ENCODE peak calls at places on chromosomes 7 and 10, in six cellular contexts. F is activated T-cell treated with anti-CD3 and anti-CD28 coated beads for 1 hour, M is pancreas, J is dorsolateral prefrontal cortex, H is NCI-H2029 treated with DMSO at 0.1 percent for 48 hours, U is HT1080. A is an unnamed sample.

GRCh38 chr7:155917836-155918385 is 105.6 kb upstream of the SHH start:
- DNase-seq in F (no peak), M (no peak), J (no peak), H (no peak), U (no peak), A (no peak)

GRCh38 chr10:116767235-116767634 is 24.9 kb upstream of the HSPA12A start:
- DNase-seq in F (no peak), M (no peak), J (no peak), H (no peak), U (no peak), A (no peak)

GRCh38 chr7:96426027-96426426 is 104.1 kb upstream of the SLC25A13 start:
- DNase-seq in F (no peak), M (no peak), J (no peak), H (no peak), U (peak; percentile 33), A (no peak)

GRCh38 chr7:154436560-154436959 is 384.4 kb downstream of the DPP6 start:
- DNase-seq in F (no peak), M (no peak), J (no peak), H (no peak), U (no peak), A (no peak)

GRCh38 chr7:159031135-159031701 is 113.4 kb downstream of the VIPR2 start:
- DNase-seq in F (no peak), M (no peak), J (no peak), H (no peak), U (no peak), A (peak; percentile 3)

GRCh38 chr7:2639994-2640830 is 8.4 kb downstream of the TTYH3 start:
- DNase-seq in F (no peak), M (peak; percentile 67), J (no peak), H (peak; percentile 33), U (no peak), A (peak; percentile 51)

GRCh38 chr10:78986419-78986818 is 82.3 kb upstream of the ZMIZ1 start:
- DNase-seq in F (no peak), M (no peak), J (no peak), H (no peak), U (no peak), A (no peak)

GRCh38 chr10:27784272-27784671 is 38.7 kb upstream of the MKX start:
- DNase-seq in F (no peak), M (no peak), J (no peak), H (no peak), U (no peak), A (no peak)

GRCh38 chr7:28052933-28053332 is 127.7 kb downstream of the JAZF1 start:
- DNase-seq in F (no peak), M (no peak), J (no peak), H (no peak), U (peak; percentile 78), A (no peak)

GRCh38 chr7:96973986-96974385 is 31.4 kb upstream of the DLX6 start:
- DNase-seq in F (no peak), M (no peak), J (no peak), H (no peak), U (peak; percentile 36), A (no peak)

GRCh38 chr10:63819753-63820347 is 298.6 kb downstream of the REEP3 start:
- DNase-seq in F (no peak), M (peak; percentile 62), J (peak; percentile 68), H (no peak), U (peak; percentile 34), A (peak; percentile 50)

GRCh38 chr10:48523212-48523819 is 81.6 kb downstream of the ARHGAP22 start:
- DNase-seq in F (no peak), M (peak; percentile 41), J (no peak), H (no peak), U (no peak), A (no peak)

GRCh38 chr10:4260483-4260882 is 475.5 kb upstream of the KLF6 start:
- DNase-seq in F (no peak), M (no peak), J (no peak), H (no peak), U (no peak), A (no peak)

GRCh38 chr7:38880454-38880853 is 28.5 kb downstream of the VPS41 start:
- DNase-seq in F (no peak), M (no peak), J (no peak), H (no peak), U (no peak), A (no peak)

GRCh38 chr7:51127618-51127904 is 189.0 kb downstream of the COBL start:
- DNase-seq in F (no peak), M (no peak), J (no peak), H (no peak), U (no peak), A (no peak)

GRCh38 chr10:21021843-21022594 is 124.9 kb upstream of the NEBL start:
- DNase-seq in F (no peak), M (no peak), J (no peak), H (no peak), U (no peak), A (no peak)

GRCh38 chr10:123624086-123624485 is 42.1 kb upstream of the GPR26 start:
- DNase-seq in F (no peak), M (no peak), J (no peak), H (no peak), U (no peak), A (no peak)

GRCh38 chr7:6530626-6531491 is 20.4 kb downstream of the GRID2IP start:
- DNase-seq in F (peak; percentile 62), M (no peak), J (no peak), H (no peak), U (no peak), A (no peak)

GRCh38 chr10:88728107-88728763 is 22.2 kb downstream of the LIPK start:
- DNase-seq in F (no peak), M (peak; percentile 39), J (no peak), H (no peak), U (no peak), A (no peak)

GRCh38 chr10:126240483-126240882 is 147.8 kb downstream of the ADAM12 start:
- DNase-seq in F (no peak), M (no peak), J (peak; percentile 65), H (peak; percentile 31), U (no peak), A (no peak)

GRCh38 chr10:11488126-11488525 is 123.3 kb downstream of the USP6NL start:
- DNase-seq in F (no peak), M (no peak), J (no peak), H (no peak), U (no peak), A (no peak)

GRCh38 chr10:112185959-112186358 is 2.4 kb upstream of the GPAM start:
- DNase-seq in F (no peak), M (no peak), J (no peak), H (no peak), U (no peak), A (no peak)

GRCh38 chr10:51321968-51322367 is 247.7 kb downstream of the PRKG1 start:
- DNase-seq in F (no peak), M (no peak), J (no peak), H (no peak), U (no peak), A (no peak)

GRCh38 chr7:34155225-34155908 is 250.0 kb downstream of the BMPER start:
- DNase-seq in F (no peak), M (no peak), J (no peak), H (no peak), U (peak; percentile 90), A (no peak)

GRCh38 chr7:152145853-152146466 is 120.5 kb downstream of the GALNT11 start:
- DNase-seq in F (no peak), M (no peak), J (no peak), H (peak; percentile 27), U (peak; percentile 36), A (peak; percentile 38)

GRCh38 chr7:69708857-69709256 is 110.6 kb downstream of the AUTS2 start:
- DNase-seq in F (no peak), M (no peak), J (no peak), H (peak; percentile 66), U (no peak), A (no peak)

GRCh38 chr7:11331128-11332102 is 357.7 kb downstream of the PHF14 start:
- DNase-seq in F (no peak), M (no peak), J (no peak), H (no peak), U (peak; percentile 21), A (no peak)

GRCh38 chr10:110841767-110842267 is 29.9 kb upstream of the PDCD4 start:
- DNase-seq in F (no peak), M (no peak), J (no peak), H (no peak), U (no peak), A (no peak)

GRCh38 chr7:77580762-77581350 is 43.8 kb downstream of the PTPN12 start:
- DNase-seq in F (no peak), M (no peak), J (no peak), H (peak; percentile 47), U (no peak), A (no peak)

GRCh38 chr7:101169838-101170531 is 4.6 kb upstream of the VGF start:
- DNase-seq in F (peak; percentile 74), M (peak; percentile 78), J (peak; percentile 63), H (no peak), U (peak; percentile 68), A (peak; percentile 47)

GRCh38 chr10:24240001-24240751 is 31.2 kb downstream of the KIAA1217 start:
- DNase-seq in F (no peak), M (no peak), J (no peak), H (no peak), U (no peak), A (peak; percentile 46)

GRCh38 chr7:107394301-107394700 is 75.6 kb upstream of the GPR22 start:
- DNase-seq in F (no peak), M (no peak), J (no peak), H (no peak), U (no peak), A (no peak)

GRCh38 chr10:3622427-3622826 is 162.6 kb downstream of the KLF6 start:
- DNase-seq in F (no peak), M (no peak), J (no peak), H (no peak), U (peak; percentile 3), A (no peak)

GRCh38 chr7:155665957-155666287 is 21.5 kb downstream of the RBM33 start:
- DNase-seq in F (no peak), M (no peak), J (no peak), H (no peak), U (peak; percentile 89), A (no peak)

GRCh38 chr10:8365935-8366911 is 311.7 kb downstream of the GATA3 start:
- DNase-seq in F (peak; percentile 15), M (no peak), J (no peak), H (no peak), U (peak; percentile 97), A (no peak)